ENCODE peak calls at places on chromosomes 11 and 22, in four cellular contexts. One of them, this sample, is unnamed.

GRCh38 chr11:75768112-75768908 is at the start of gene DGAT2:
- DNase-seq in activated T-helper 1 cell treated with Interleukin-2 at 50 U/mL for 16 hours: peak
- DNase-seq in AG09309: no peak
- DNase-seq in natural killer cell: peak
- DNase-seq in this sample: peak

GRCh38 chr11:66142370-66143263 is 72.5 kb downstream of the PACS1 start:
- DNase-seq in natural killer cell: no peak
- DNase-seq in activated T-helper 1 cell treated with Interleukin-2 at 50 U/mL for 16 hours: no peak
- DNase-seq in AG09309: no peak
- DNase-seq in this sample: no peak

GRCh38 chr11:73194593-73194992 is 23.5 kb upstream of the P2RY2 start:
- DNase-seq in activated T-helper 1 cell treated with Interleukin-2 at 50 U/mL for 16 hours: no peak
- DNase-seq in AG09309: no peak
- DNase-seq in natural killer cell: no peak
- DNase-seq in this sample: no peak

GRCh38 chr11:126104420-126104819 is 41.8 kb upstream of the CDON start:
- DNase-seq in natural killer cell: no peak
- DNase-seq in AG09309: no peak
- DNase-seq in activated T-helper 1 cell treated with Interleukin-2 at 50 U/mL for 16 hours: no peak
- DNase-seq in this sample: no peak

GRCh38 chr11:25775608-25776007 is 556.3 kb upstream of the ANO3 start:
- DNase-seq in natural killer cell: no peak
- DNase-seq in activated T-helper 1 cell treated with Interleukin-2 at 50 U/mL for 16 hours: no peak
- DNase-seq in AG09309: no peak
- DNase-seq in this sample: no peak

GRCh38 chr11:118789501-118790356 is 1.2 kb downstream of the DDX6 start:
- DNase-seq in AG09309: no peak
- DNase-seq in natural killer cell: peak
- DNase-seq in activated T-helper 1 cell treated with Interleukin-2 at 50 U/mL for 16 hours: peak
- DNase-seq in this sample: peak

GRCh38 chr11:100562102-100562501 is 125.0 kb upstream of the ARHGAP42 start:
- DNase-seq in activated T-helper 1 cell treated with Interleukin-2 at 50 U/mL for 16 hours: no peak
- DNase-seq in AG09309: peak
- DNase-seq in natural killer cell: no peak
- DNase-seq in this sample: no peak

GRCh38 chr11:65476632-65477270 is 22.1 kb upstream of the MALAT1 start:
- DNase-seq in AG09309: no peak
- DNase-seq in activated T-helper 1 cell treated with Interleukin-2 at 50 U/mL for 16 hours: no peak
- DNase-seq in natural killer cell: no peak
- DNase-seq in this sample: no peak

GRCh38 chr11:111665779-111666178 is 63.5 kb downstream of the SIK2 start:
- DNase-seq in natural killer cell: no peak
- DNase-seq in activated T-helper 1 cell treated with Interleukin-2 at 50 U/mL for 16 hours: no peak
- DNase-seq in AG09309: no peak
- DNase-seq in this sample: no peak

GRCh38 chr11:8812438-8812837 is 98.6 kb upstream of the AKIP1 start:
- DNase-seq in AG09309: no peak
- DNase-seq in activated T-helper 1 cell treated with Interleukin-2 at 50 U/mL for 16 hours: no peak
- DNase-seq in natural killer cell: no peak
- DNase-seq in this sample: no peak

GRCh38 chr11:898540-899190 is 11.9 kb downstream of the CHID1 start:
- DNase-seq in AG09309: no peak
- DNase-seq in natural killer cell: no peak
- DNase-seq in activated T-helper 1 cell treated with Interleukin-2 at 50 U/mL for 16 hours: no peak
- DNase-seq in this sample: no peak

GRCh38 chr22:37010174-37010573 is 9.1 kb downstream of the TST start:
- DNase-seq in activated T-helper 1 cell treated with Interleukin-2 at 50 U/mL for 16 hours: no peak
- DNase-seq in AG09309: no peak
- DNase-seq in natural killer cell: no peak
- DNase-seq in this sample: no peak

GRCh38 chr11:117827521-117828511 is 3.3 kb upstream of the FXYD2 start:
- DNase-seq in natural killer cell: peak
- DNase-seq in activated T-helper 1 cell treated with Interleukin-2 at 50 U/mL for 16 hours: no peak
- DNase-seq in AG09309: no peak
- DNase-seq in this sample: no peak

GRCh38 chr11:33000181-33000580 is 15.5 kb upstream of the DEPDC7 start:
- DNase-seq in AG09309: peak
- DNase-seq in natural killer cell: no peak
- DNase-seq in activated T-helper 1 cell treated with Interleukin-2 at 50 U/mL for 16 hours: no peak
- DNase-seq in this sample: no peak

GRCh38 chr11:95147364-95147905 is 57.8 kb downstream of the ENDOD1 start:
- DNase-seq in AG09309: peak
- DNase-seq in natural killer cell: no peak
- DNase-seq in activated T-helper 1 cell treated with Interleukin-2 at 50 U/mL for 16 hours: no peak
- DNase-seq in this sample: no peak

GRCh38 chr11:35615911-35616900 is 2.1 kb upstream of the FJX1 start:
- DNase-seq in natural killer cell: no peak
- DNase-seq in activated T-helper 1 cell treated with Interleukin-2 at 50 U/mL for 16 hours: no peak
- DNase-seq in AG09309: no peak
- DNase-seq in this sample: no peak

This sample was measured in T-helper 17 cell.